ENCODE peak calls at places on chromosomes 7 and 10, in four cellular contexts. J is HepG2, F is K562, T is H1. A is an unnamed sample.

GRCh38 chr7:16318989-16319915 is 102.1 kb downstream of the CRPPA start:
- DNase-seq in J (no peak), F (no peak), T (no peak), A (peak)

GRCh38 chr7:105802611-105803520 is 73.5 kb downstream of the ATXN7L1 start:
- DNase-seq in J (peak), F (peak), T (no peak), A (no peak)

GRCh38 chr7:41508755-41509154 is 194.1 kb downstream of the INHBA start:
- DNase-seq in J (no peak), F (no peak), T (no peak), A (no peak)

GRCh38 chr7:73890541-73891147 is 29.7 kb downstream of the TMEM270 start:
- DNase-seq in J (no peak), F (no peak), T (no peak), A (no peak)

GRCh38 chr10:19826712-19827111 is 10.5 kb downstream of the PLXDC2 start:
- DNase-seq in J (no peak), F (no peak), T (no peak), A (no peak)

GRCh38 chr7:79454325-79454960 is 976 bp upstream of the MAGI2 start:
- DNase-seq in J (no peak), F (no peak), T (no peak), A (no peak)

GRCh38 chr7:97735075-97735474 is 3.2 kb downstream of the TAC1 start:
- DNase-seq in J (no peak), F (no peak), T (no peak), A (no peak)

GRCh38 chr10:15084502-15084922 is 4.1 kb downstream of the ACBD7 start:
- DNase-seq in J (peak), F (peak), T (peak), A (peak)

GRCh38 chr7:144134116-144134515 is 11.1 kb downstream of the OR2A14 start:
- DNase-seq in J (no peak), F (no peak), T (no peak), A (no peak)

GRCh38 chr7:2209146-2209960 is 23.4 kb downstream of the MAD1L1 start:
- DNase-seq in J (peak), F (peak), T (peak), A (peak)

GRCh38 chr7:93442478-93443224 is 131.9 kb downstream of the CALCR start:
- DNase-seq in J (peak), F (peak), T (peak), A (peak)

GRCh38 chr10:26430641-26431163 is 7.4 kb upstream of the APBB1IP start:
- DNase-seq in J (no peak), F (no peak), T (no peak), A (no peak)

GRCh38 chr10:69464801-69465401 is 13.6 kb downstream of the TSPAN15 start:
- DNase-seq in J (no peak), F (no peak), T (no peak), A (no peak)

GRCh38 chr7:116588225-116588624 is 63.4 kb downstream of the CAV1 start:
- DNase-seq in J (no peak), F (no peak), T (no peak), A (no peak)

GRCh38 chr7:91311844-91312243 is 47.6 kb downstream of the FZD1 start:
- DNase-seq in J (no peak), F (no peak), T (no peak), A (no peak)

GRCh38 chr10:31866118-31866670 is 62.4 kb downstream of the ARHGAP12 start:
- DNase-seq in J (no peak), F (no peak), T (no peak), A (peak)

GRCh38 chr7:79282882-79283602 is 170.4 kb downstream of the MAGI2 start:
- DNase-seq in J (peak), F (no peak), T (no peak), A (no peak)

GRCh38 chr7:102215281-102215680 is 71.4 kb upstream of the SH2B2 start:
- DNase-seq in J (no peak), F (no peak), T (no peak), A (no peak)

DNA sequence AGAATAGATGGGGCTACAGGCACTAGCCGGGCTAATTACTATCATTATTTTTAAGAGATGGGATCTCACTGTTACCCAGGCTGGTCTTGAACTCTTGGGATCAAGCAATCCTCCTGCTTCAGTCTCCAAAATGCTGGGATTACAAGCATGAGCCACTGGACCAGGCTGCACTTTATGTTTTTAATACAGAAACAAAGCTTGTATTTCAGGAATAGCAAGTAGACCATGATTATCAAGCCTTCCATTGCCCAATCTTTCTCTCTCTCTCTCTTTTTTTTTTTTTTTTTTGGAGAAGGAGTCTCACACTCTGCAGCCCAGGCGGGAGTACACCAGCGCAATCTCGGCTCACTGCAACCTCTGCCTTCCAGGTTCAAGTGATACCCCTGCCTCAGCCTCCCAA is 75.4 kb downstream of the MDH2 start:
- DNase-seq in J (no peak), F (no peak), T (no peak), A (no peak)
- TF ChIP-seq MAFK in J (no peak), F (no peak), T (no peak), A (no peak)

GRCh38 chr10:112124859-112125258 is 58.7 kb downstream of the GPAM start:
- DNase-seq in J (no peak), F (no peak), T (no peak), A (no peak)
- TF ChIP-seq HDAC2 in J (no peak), F (no peak), T (no peak), A (no peak)

GRCh38 chr10:124476043-124476725 is 14.6 kb downstream of the LHPP start:
- DNase-seq in J (peak), F (no peak), T (no peak), A (no peak)
- TF ChIP-seq MAFK in J (no peak), F (no peak), T (no peak), A (no peak)

GRCh38 chr7:17486835-17487234 is 188.4 kb downstream of the AHR start:
- DNase-seq in J (peak), F (no peak), T (no peak), A (no peak)

GRCh38 chr7:17485368-17485767 is 186.9 kb downstream of the AHR start:
- DNase-seq in J (no peak), F (no peak), T (no peak), A (no peak)

GRCh38 chr7:17488829-17489228 is 190.4 kb downstream of the AHR start:
- DNase-seq in J (no peak), F (no peak), T (no peak), A (no peak)

GRCh38 chr7:17485905-17486304 is 187.5 kb downstream of the AHR start:
- DNase-seq in J (no peak), F (no peak), T (no peak), A (no peak)

DNA sequence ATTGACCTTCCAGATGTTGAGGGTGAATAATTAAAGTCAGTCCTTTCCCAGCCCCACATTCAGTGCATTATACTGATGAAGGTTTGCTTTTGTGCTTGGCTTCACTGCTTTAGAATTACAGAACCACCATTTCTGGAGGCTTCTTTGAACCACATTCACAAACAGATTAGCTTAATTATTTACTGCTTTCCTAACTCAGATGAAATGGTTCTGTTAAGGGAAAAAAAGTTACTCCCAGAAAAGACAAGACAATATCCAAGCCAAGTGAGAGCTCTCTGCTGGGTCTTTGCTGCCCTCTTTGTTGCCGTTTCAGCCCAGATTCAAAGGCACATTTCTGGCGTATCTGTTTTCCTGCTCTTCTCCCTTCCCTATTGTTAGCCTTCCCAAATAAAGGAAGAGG is 188.9 kb downstream of the AHR start:
- DNase-seq in J (no peak), F (no peak), T (no peak), A (no peak)
- TF ChIP-seq HDAC2 in J (no peak), F (no peak), T (no peak), A (no peak)

A was measured in A549.